ENCODE peak calls at places on chromosomes 4 and X, in six cellular contexts. G is Right ventricle myocardium inferior, I is A549, X is memory B cell, R is T-helper 9 cell, Z is heart left ventricle. V is an unnamed sample.

GRCh38 chr4:184193556-184194525 is 23.8 kb downstream of the ENPP6 start:
- DNase-seq in G (no peak), I (no peak), X (no peak), R (no peak), Z (no peak), V (no peak)

GRCh38 chrX:114344756-114345155 is 239.1 kb upstream of the HTR2C start:
- DNase-seq in G (no peak), I (peak; percentile 1), X (no peak), R (no peak), Z (no peak), V (no peak)

GRCh38 chr4:304987-305680 is at the start of gene ZNF732:
- DNase-seq in G (peak; percentile 67), I (no peak), X (no peak), R (no peak), Z (peak; percentile 50), V (no peak)

GRCh38 chr4:114911141-114911540 is 202.3 kb downstream of the NDST4 start:
- DNase-seq in G (no peak), I (no peak), X (no peak), R (no peak), Z (no peak), V (no peak)

GRCh38 chr4:66062044-66062443 is 391.8 kb upstream of the EPHA5 start:
- DNase-seq in G (no peak), I (no peak), X (no peak), R (no peak), Z (no peak), V (no peak)

GRCh38 chr4:125762537-125762936 is 447.8 kb downstream of the FAT4 start:
- DNase-seq in G (no peak), I (no peak), X (no peak), R (no peak), Z (no peak), V (no peak)

GRCh38 chr4:80091184-80091583 is 18.2 kb upstream of the ANTXR2 start:
- DNase-seq in G (no peak), I (no peak), X (no peak), R (no peak), Z (no peak), V (no peak)

GRCh38 chr4:73730292-73730691 is 10.1 kb upstream of the CXCL8 start:
- DNase-seq in G (no peak), I (no peak), X (no peak), R (no peak), Z (no peak), V (no peak)

GRCh38 chr4:140719022-140719421 is 37.2 kb downstream of the TBC1D9 start:
- DNase-seq in G (no peak), I (no peak), X (no peak), R (no peak), Z (no peak), V (no peak)

GRCh38 chrX:925652-926061 is 286.8 kb downstream of the CRLF2 start:
- DNase-seq in G (no peak), I (no peak), X (no peak), R (no peak), Z (no peak), V (no peak)

GRCh38 chr4:54961357-54961975 is 163.9 kb downstream of the KDR start:
- DNase-seq in G (no peak), I (peak; percentile 2), X (no peak), R (no peak), Z (no peak), V (no peak)

GRCh38 chr4:55175779-55176231 is 50.4 kb upstream of the KDR start:
- DNase-seq in G (no peak), I (no peak), X (no peak), R (no peak), Z (no peak), V (no peak)

GRCh38 chrX:12657881-12658280 is 133.3 kb upstream of the PRPS2 start:
- DNase-seq in G (no peak), I (no peak), X (no peak), R (no peak), Z (no peak), V (no peak)

GRCh38 chr4:73732759-73733431 is 7.5 kb upstream of the CXCL8 start:
- DNase-seq in G (no peak), I (no peak), X (no peak), R (no peak), Z (no peak), V (no peak)

GRCh38 chr4:26753642-26754041 is 107.0 kb upstream of the STIM2 start:
- DNase-seq in G (no peak), I (no peak), X (no peak), R (no peak), Z (peak; percentile 61), V (peak; percentile 81)